ENCODE peak calls at places on chromosome 15, in nine cellular contexts. E is T1000; T is AG08396; H is Right ventricle myocardium superior; D is RKO; U is activated CD4-positive, alpha-beta memory T cell treated with anti-CD3 and anti-CD28 coated beads, Interleukin-2, amount 10 ng/mL, durations not matched to agents 7 days and 5 days; M is kidney tubule cell; Q is astrocyte of the spinal cord; R is Caki2. P is an unnamed sample.

GRCh38 chr15:37096878-37097568 is 3.3 kb downstream of the MEIS2 start:
- DNase-seq in U (no peak), E (no peak), H (no peak), T (peak; percentile 38), D (no peak), M (no peak), R (no peak), Q (peak; percentile 58), P (no peak)

GRCh38 chr15:72284781-72285180 is 12.4 kb upstream of the PARP6 start:
- DNase-seq in Q (no peak), T (no peak), U (no peak), M (peak; percentile 39), E (no peak), D (peak; percentile 11), H (no peak), R (no peak), P (no peak)

GRCh38 chr15:31270767-31271166 is 55.9 kb upstream of the KLF13 start:
- DNase-seq in U (no peak), D (no peak), E (no peak), R (no peak), T (no peak), M (no peak), H (no peak), Q (no peak), P (no peak)

GRCh38 chr15:32952062-32952461 is 234.3 kb downstream of the GREM1 start:
- DNase-seq in H (no peak), R (no peak), D (no peak), U (no peak), Q (no peak), T (no peak), M (no peak), E (no peak), P (no peak)

GRCh38 chr15:76376816-76377215 is 40.2 kb downstream of the ISL2 start:
- DNase-seq in R (no peak), E (no peak), U (no peak), M (no peak), D (no peak), Q (no peak), T (no peak), H (no peak), P (no peak)

GRCh38 chr15:50365570-50365969 is 10.6 kb upstream of the GABPB1 start:
- DNase-seq in H (no peak), T (no peak), Q (no peak), R (no peak), U (no peak), E (no peak), M (no peak), D (no peak), P (no peak)

GRCh38 chr15:101348643-101349496 is 53.8 kb upstream of the SNRPA1 start:
- DNase-seq in E (no peak), D (no peak), U (no peak), R (peak; percentile 36), T (no peak), Q (no peak), M (peak; percentile 23), H (peak; percentile 57), P (no peak)

GRCh38 chr15:58486564-58486963 is 54.8 kb downstream of the LIPC start:
- DNase-seq in H (no peak), D (no peak), R (no peak), E (no peak), Q (no peak), U (no peak), T (no peak), M (no peak), P (no peak)

GRCh38 chr15:81296673-81297072 is 27.3 kb downstream of the STARD5 start:
- DNase-seq in Q (no peak), H (peak; percentile 71), U (peak; percentile 87), D (no peak), M (no peak), E (no peak), T (no peak), R (no peak), P (peak; percentile 82)

GRCh38 chr15:52718551-52718950 is 39.4 kb upstream of the ATOSA start:
- DNase-seq in E (no peak), T (no peak), D (no peak), H (no peak), Q (no peak), R (no peak), M (no peak), U (no peak), P (no peak)

GRCh38 chr15:43948691-43949325 is 122.0 kb downstream of the WDR76 start:
- DNase-seq in T (no peak), U (no peak), Q (no peak), E (no peak), R (no peak), M (no peak), H (no peak), D (no peak), P (peak; percentile 55)

GRCh38 chr15:80558631-80559319 is 136.3 kb upstream of the ABHD17C start:
- DNase-seq in R (no peak), E (no peak), H (no peak), Q (no peak), T (no peak), M (no peak), U (no peak), D (no peak), P (no peak)

GRCh38 chr15:98501192-98501591 is 147.1 kb upstream of the IGF1R start:
- DNase-seq in Q (no peak), T (no peak), U (no peak), D (no peak), E (no peak), R (no peak), M (no peak), H (no peak), P (no peak)

GRCh38 chr15:58980351-58980939 is 7.0 kb upstream of the RNF111 start:
- DNase-seq in D (peak; percentile 60), M (peak; percentile 49), H (no peak), R (no peak), Q (peak; percentile 59), E (no peak), T (no peak), U (no peak), P (no peak)

GRCh38 chr15:82178061-82178460 is 84.5 kb downstream of the EFL1 start:
- DNase-seq in M (peak; percentile 55), H (no peak), U (no peak), E (no peak), T (peak; percentile 44), R (peak; percentile 15), Q (peak; percentile 80), D (no peak), P (no peak)

GRCh38 chr15:45157974-45158373 is 28.2 kb downstream of the DUOX1 start:
- DNase-seq in T (peak; percentile 73), H (no peak), Q (peak; percentile 84), U (no peak), M (no peak), E (peak; percentile 22), D (no peak), R (no peak), P (no peak)

GRCh38 chr15:48855501-48856440 is 22.2 kb upstream of the EID1 start:
- DNase-seq in H (no peak), E (no peak), Q (peak; percentile 55), M (peak; percentile 54), U (no peak), T (peak; percentile 34), R (peak; percentile 65), D (peak; percentile 52), P (no peak)

GRCh38 chr15:58521293-58521991 is 89.7 kb downstream of the LIPC start:
- DNase-seq in R (peak; percentile 98), T (peak; percentile 60), D (no peak), M (peak; percentile 100), E (peak; percentile 24), U (no peak), Q (peak; percentile 58), H (peak; percentile 70), P (no peak)

GRCh38 chr15:96335429-96335807 is 4.9 kb downstream of the NR2F2 start:
- DNase-seq in R (peak; percentile 29), D (peak; percentile 17), U (no peak), E (no peak), T (peak; percentile 12), Q (peak; percentile 40), H (no peak), M (no peak), P (no peak)

GRCh38 chr15:42012241-42012640 is 8.6 kb downstream of the PLA2G4E start:
- DNase-seq in U (no peak), R (no peak), H (no peak), T (no peak), E (no peak), D (no peak), M (peak; percentile 69), Q (no peak), P (no peak)

GRCh38 chr15:100131321-100132224 is 210.2 kb downstream of the ADAMTS17 start:
- DNase-seq in Q (peak; percentile 25), M (peak; percentile 63), H (peak; percentile 75), R (no peak), U (peak; percentile 41), T (peak; percentile 60), D (no peak), E (no peak), P (no peak)

GRCh38 chr15:77732514-77733335 is 100.0 kb upstream of the LINGO1 start:
- DNase-seq in U (no peak), R (no peak), Q (no peak), T (no peak), M (no peak), H (no peak), D (no peak), E (no peak), P (no peak)

GRCh38 chr15:40038267-40038653 is 721 bp downstream of the SRP14 start:
- DNase-seq in Q (peak; percentile 26), T (peak; percentile 40), H (no peak), E (no peak), D (peak; percentile 72), M (peak; percentile 47), R (no peak), U (no peak), P (no peak)

GRCh38 chr15:52308446-52309153 is 13.0 kb upstream of the MYO5C start:
- DNase-seq in U (no peak), T (no peak), R (no peak), D (no peak), M (peak; percentile 37), E (no peak), H (no peak), Q (no peak), P (no peak)

GRCh38 chr15:57510647-57511046 is 81.1 kb upstream of the MYZAP start:
- DNase-seq in E (no peak), D (no peak), M (no peak), T (no peak), H (peak; percentile 70), U (no peak), Q (peak; percentile 85), R (no peak), P (no peak)

P was measured in CD4-positive, CD25-positive, alpha-beta regulatory T cell.